ENCODE peak calls at places on chromosomes 1 and 21, in nine cellular contexts. One of them, this sample, is unnamed.
A peak's percentile ranks its signal among the peaks of the same experiment; 100 is the strongest.

GRCh38 chr21:41616063-41616591 is 108.2 kb upstream of the TMPRSS2 start:
- DNase-seq in HepG2: no peak
- DNase-seq in HCT116: no peak
- DNase-seq in GM23338: no peak
- DNase-seq in Panc1: no peak
- DNase-seq in K562: no peak
- DNase-seq in A549: no peak
- DNase-seq in SK-N-SH: no peak
- DNase-seq in GM12878: no peak
- DNase-seq in this sample: no peak

GRCh38 chr1:111976332-111976731 is 13.1 kb downstream of the KCND3 start:
- DNase-seq in HepG2: peak; percentile 39
- DNase-seq in HCT116: no peak
- DNase-seq in GM23338: no peak
- DNase-seq in Panc1: no peak
- DNase-seq in K562: no peak
- DNase-seq in A549: no peak
- DNase-seq in SK-N-SH: no peak
- DNase-seq in GM12878: no peak
- DNase-seq in this sample: no peak

GRCh38 chr1:19477284-19478240 is 7.8 kb downstream of the CAPZB start:
- DNase-seq in HepG2: no peak
- DNase-seq in HCT116: no peak
- DNase-seq in GM23338: no peak
- DNase-seq in Panc1: no peak
- DNase-seq in K562: no peak
- DNase-seq in A549: no peak
- DNase-seq in SK-N-SH: no peak
- DNase-seq in GM12878: peak; percentile 74
- DNase-seq in this sample: peak; percentile 87

GRCh38 chr1:78688701-78689100 is 39.1 kb downstream of the IFI44 start:
- DNase-seq in HepG2: no peak
- DNase-seq in HCT116: no peak
- DNase-seq in GM23338: peak; percentile 20
- DNase-seq in Panc1: peak; percentile 43
- DNase-seq in K562: no peak
- DNase-seq in A549: peak; percentile 3
- DNase-seq in SK-N-SH: peak; percentile 14
- DNase-seq in GM12878: no peak
- DNase-seq in this sample: no peak

GRCh38 chr1:226875641-226876295 is 5.4 kb downstream of the PSEN2 start:
- DNase-seq in HepG2: no peak
- DNase-seq in HCT116: peak; percentile 48
- DNase-seq in GM23338: peak; percentile 51
- DNase-seq in Panc1: no peak
- DNase-seq in K562: peak; percentile 83
- DNase-seq in A549: peak; percentile 56
- DNase-seq in SK-N-SH: no peak
- DNase-seq in GM12878: no peak
- DNase-seq in this sample: no peak

GRCh38 chr1:218374972-218375371 is 29.8 kb downstream of the TGFB2 start:
- DNase-seq in HepG2: no peak
- DNase-seq in HCT116: no peak
- DNase-seq in GM23338: no peak
- DNase-seq in Panc1: no peak
- DNase-seq in K562: no peak
- DNase-seq in A549: no peak
- DNase-seq in SK-N-SH: no peak
- DNase-seq in GM12878: no peak
- DNase-seq in this sample: no peak

GRCh38 chr1:207495816-207496792 is at the start of gene CR1:
- DNase-seq in HepG2: no peak
- DNase-seq in HCT116: no peak
- DNase-seq in GM23338: peak; percentile 55
- DNase-seq in Panc1: no peak
- DNase-seq in K562: peak; percentile 42
- DNase-seq in A549: no peak
- DNase-seq in SK-N-SH: peak; percentile 12
- DNase-seq in GM12878: no peak
- DNase-seq in this sample: peak; percentile 43

GRCh38 chr1:205584732-205585131 is 47.1 kb downstream of the ELK4 start:
- DNase-seq in HepG2: no peak
- DNase-seq in HCT116: no peak
- DNase-seq in GM23338: no peak
- DNase-seq in Panc1: no peak
- DNase-seq in K562: peak; percentile 51
- DNase-seq in A549: no peak
- DNase-seq in SK-N-SH: no peak
- DNase-seq in GM12878: no peak
- DNase-seq in this sample: no peak

GRCh38 chr1:185581961-185582725 is 152.0 kb upstream of the HMCN1 start:
- DNase-seq in HepG2: no peak
- DNase-seq in HCT116: no peak
- DNase-seq in GM23338: no peak
- DNase-seq in Panc1: no peak
- DNase-seq in K562: no peak
- DNase-seq in A549: no peak
- DNase-seq in SK-N-SH: no peak
- DNase-seq in GM12878: no peak
- DNase-seq in this sample: no peak

GRCh38 chr1:12618661-12619395 is 818 bp upstream of the DHRS3 start:
- DNase-seq in HepG2: peak; percentile 97
- DNase-seq in HCT116: peak; percentile 78
- DNase-seq in GM23338: peak; percentile 86
- DNase-seq in Panc1: no peak
- DNase-seq in K562: peak; percentile 88
- DNase-seq in A549: peak; percentile 95
- DNase-seq in SK-N-SH: peak; percentile 43
- DNase-seq in GM12878: no peak
- DNase-seq in this sample: no peak

GRCh38 chr1:89911186-89911976 is 83.5 kb upstream of the ZNF326 start:
- DNase-seq in HepG2: no peak
- DNase-seq in HCT116: no peak
- DNase-seq in GM23338: peak; percentile 62
- DNase-seq in Panc1: no peak
- DNase-seq in K562: no peak
- DNase-seq in A549: peak; percentile 23
- DNase-seq in SK-N-SH: no peak
- DNase-seq in GM12878: no peak
- DNase-seq in this sample: no peak

GRCh38 chr1:228344631-228345072 is 62.0 kb downstream of the TRIM11 start:
- DNase-seq in HepG2: no peak
- DNase-seq in HCT116: no peak
- DNase-seq in GM23338: no peak
- DNase-seq in Panc1: no peak
- DNase-seq in K562: no peak
- DNase-seq in A549: no peak
- DNase-seq in SK-N-SH: no peak
- DNase-seq in GM12878: no peak
- DNase-seq in this sample: no peak

GRCh38 chr1:227607336-227607898 is 44.1 kb downstream of the ZNF678 start:
- DNase-seq in HepG2: no peak
- DNase-seq in HCT116: no peak
- DNase-seq in GM23338: no peak
- DNase-seq in Panc1: no peak
- DNase-seq in K562: no peak
- DNase-seq in A549: no peak
- DNase-seq in SK-N-SH: no peak
- DNase-seq in GM12878: no peak
- DNase-seq in this sample: no peak

GRCh38 chr1:21439721-21440629 is at the start of gene NBPF3:
- DNase-seq in HepG2: peak; percentile 76
- DNase-seq in HCT116: peak; percentile 78
- DNase-seq in GM23338: peak; percentile 96
- DNase-seq in Panc1: peak; percentile 67
- DNase-seq in K562: peak; percentile 72
- DNase-seq in A549: peak; percentile 80
- DNase-seq in SK-N-SH: peak; percentile 96
- DNase-seq in GM12878: peak; percentile 42
- DNase-seq in this sample: peak; percentile 82

GRCh38 chr1:150829751-150830150 is 21.7 kb upstream of the CTSK start:
- DNase-seq in HepG2: no peak
- DNase-seq in HCT116: no peak
- DNase-seq in GM23338: peak; percentile 51
- DNase-seq in Panc1: no peak
- DNase-seq in K562: no peak
- DNase-seq in A549: peak; percentile 17
- DNase-seq in SK-N-SH: peak; percentile 15
- DNase-seq in GM12878: no peak
- DNase-seq in this sample: no peak

GRCh38 chr1:62967031-62967430 is 183.1 kb downstream of the ATG4C start:
- DNase-seq in HepG2: no peak
- DNase-seq in HCT116: no peak
- DNase-seq in GM23338: no peak
- DNase-seq in Panc1: no peak
- DNase-seq in K562: no peak
- DNase-seq in A549: no peak
- DNase-seq in SK-N-SH: no peak
- DNase-seq in GM12878: no peak
- DNase-seq in this sample: no peak
- TF ChIP-seq REST in HepG2: no peak
- TF ChIP-seq REST in HCT116: no peak
- TF ChIP-seq REST in GM23338: no peak
- TF ChIP-seq REST in Panc1: no peak
- TF ChIP-seq REST in K562: no peak
- TF ChIP-seq REST in A549: no peak
- TF ChIP-seq REST in SK-N-SH: no peak
- TF ChIP-seq REST in GM12878: no peak
- TF ChIP-seq REST in this sample: no peak

GRCh38 chr1:243312962-243313634 is 57.3 kb downstream of the SDCCAG8 start:
- DNase-seq in HepG2: no peak
- DNase-seq in HCT116: no peak
- DNase-seq in GM23338: no peak
- DNase-seq in Panc1: no peak
- DNase-seq in K562: no peak
- DNase-seq in A549: no peak
- DNase-seq in SK-N-SH: no peak
- DNase-seq in GM12878: peak; percentile 48
- DNase-seq in this sample: no peak

GRCh38 chr1:243313635-243314536 is 58.0 kb downstream of the SDCCAG8 start:
- DNase-seq in HepG2: no peak
- DNase-seq in HCT116: no peak
- DNase-seq in GM23338: no peak
- DNase-seq in Panc1: no peak
- DNase-seq in K562: no peak
- DNase-seq in A549: no peak
- DNase-seq in SK-N-SH: no peak
- DNase-seq in GM12878: peak; percentile 94
- DNase-seq in this sample: no peak

GRCh38 chr1:243315933-243316332 is 60.1 kb downstream of the SDCCAG8 start:
- DNase-seq in HepG2: no peak
- DNase-seq in HCT116: no peak
- DNase-seq in GM23338: no peak
- DNase-seq in Panc1: no peak
- DNase-seq in K562: no peak
- DNase-seq in A549: no peak
- DNase-seq in SK-N-SH: no peak
- DNase-seq in GM12878: no peak
- DNase-seq in this sample: no peak

GRCh38 chr1:243316366-243316989 is 60.6 kb downstream of the SDCCAG8 start:
- DNase-seq in HepG2: no peak
- DNase-seq in HCT116: no peak
- DNase-seq in GM23338: peak; percentile 59
- DNase-seq in Panc1: no peak
- DNase-seq in K562: no peak
- DNase-seq in A549: no peak
- DNase-seq in SK-N-SH: no peak
- DNase-seq in GM12878: no peak
- DNase-seq in this sample: no peak

GRCh38 chr1:243315455-243315854 is 59.6 kb downstream of the SDCCAG8 start:
- DNase-seq in HepG2: no peak
- DNase-seq in HCT116: no peak
- DNase-seq in GM23338: no peak
- DNase-seq in Panc1: no peak
- DNase-seq in K562: no peak
- DNase-seq in A549: no peak
- DNase-seq in SK-N-SH: no peak
- DNase-seq in GM12878: no peak
- DNase-seq in this sample: no peak
- TF ChIP-seq REST in HepG2: no peak
- TF ChIP-seq REST in HCT116: no peak
- TF ChIP-seq REST in GM23338: no peak
- TF ChIP-seq REST in Panc1: no peak
- TF ChIP-seq REST in K562: no peak
- TF ChIP-seq REST in A549: no peak
- TF ChIP-seq REST in SK-N-SH: no peak
- TF ChIP-seq REST in GM12878: no peak
- TF ChIP-seq REST in this sample: no peak

GRCh38 chr1:24105368-24106160 is 6.4 kb downstream of the MYOM3 start:
- DNase-seq in HepG2: no peak
- DNase-seq in HCT116: no peak
- DNase-seq in GM23338: no peak
- DNase-seq in Panc1: no peak
- DNase-seq in K562: no peak
- DNase-seq in A549: no peak
- DNase-seq in SK-N-SH: no peak
- DNase-seq in GM12878: no peak
- DNase-seq in this sample: no peak

GRCh38 chr1:24101796-24102580 is 9.9 kb downstream of the MYOM3 start:
- DNase-seq in HepG2: no peak
- DNase-seq in HCT116: no peak
- DNase-seq in GM23338: no peak
- DNase-seq in Panc1: no peak
- DNase-seq in K562: no peak
- DNase-seq in A549: no peak
- DNase-seq in SK-N-SH: peak; percentile 49
- DNase-seq in GM12878: no peak
- DNase-seq in this sample: no peak

GRCh38 chr1:24104854-24105253 is 7.1 kb downstream of the MYOM3 start:
- DNase-seq in HepG2: no peak
- DNase-seq in HCT116: no peak
- DNase-seq in GM23338: no peak
- DNase-seq in Panc1: no peak
- DNase-seq in K562: no peak
- DNase-seq in A549: no peak
- DNase-seq in SK-N-SH: no peak
- DNase-seq in GM12878: no peak
- DNase-seq in this sample: no peak

GRCh38 chr1:24102966-24103365 is 9.0 kb downstream of the MYOM3 start:
- DNase-seq in HepG2: no peak
- DNase-seq in HCT116: no peak
- DNase-seq in GM23338: no peak
- DNase-seq in Panc1: no peak
- DNase-seq in K562: no peak
- DNase-seq in A549: no peak
- DNase-seq in SK-N-SH: peak; percentile 49
- DNase-seq in GM12878: no peak
- DNase-seq in this sample: no peak

GRCh38 chr1:24103879-24104278 is 8.1 kb downstream of the MYOM3 start:
- DNase-seq in HepG2: no peak
- DNase-seq in HCT116: no peak
- DNase-seq in GM23338: no peak
- DNase-seq in Panc1: no peak
- DNase-seq in K562: no peak
- DNase-seq in A549: no peak
- DNase-seq in SK-N-SH: no peak
- DNase-seq in GM12878: no peak
- DNase-seq in this sample: no peak
- TF ChIP-seq REST in HepG2: no peak
- TF ChIP-seq REST in HCT116: no peak
- TF ChIP-seq REST in GM23338: no peak
- TF ChIP-seq REST in Panc1: no peak
- TF ChIP-seq REST in K562: no peak
- TF ChIP-seq REST in A549: no peak
- TF ChIP-seq REST in SK-N-SH: no peak
- TF ChIP-seq REST in GM12878: no peak
- TF ChIP-seq REST in this sample: no peak

GRCh38 chr1:190320952-190321351 is 156.7 kb downstream of the BRINP3 start:
- DNase-seq in HepG2: no peak
- DNase-seq in HCT116: peak; percentile 28
- DNase-seq in GM23338: peak; percentile 57
- DNase-seq in Panc1: no peak
- DNase-seq in K562: no peak
- DNase-seq in A549: no peak
- DNase-seq in SK-N-SH: peak; percentile 3
- DNase-seq in GM12878: no peak
- DNase-seq in this sample: no peak
- TF ChIP-seq REST in HepG2: no peak
- TF ChIP-seq REST in HCT116: no peak
- TF ChIP-seq REST in GM23338: no peak
- TF ChIP-seq REST in Panc1: no peak
- TF ChIP-seq REST in K562: no peak
- TF ChIP-seq REST in A549: no peak
- TF ChIP-seq REST in SK-N-SH: no peak
- TF ChIP-seq REST in GM12878: no peak
- TF ChIP-seq REST in this sample: no peak

This sample was measured in HL-60.